ENCODE peak calls at places on chromosomes 16 and 17, in five cellular contexts. One of them, this sample, is unnamed.

GRCh38 chr17:76146053-76146875 is 5.2 kb upstream of the FOXJ1 start:
- DNase-seq in GM12865: no peak
- DNase-seq in cardiac muscle cell: no peak
- DNase-seq in anterior cingulate cortex: no peak
- DNase-seq in posterior vena cava: peak
- DNase-seq in this sample: no peak

GRCh38 chr17:42178817-42179216 is 2.1 kb downstream of the KCNH4 start:
- DNase-seq in GM12865: peak
- DNase-seq in cardiac muscle cell: no peak
- DNase-seq in anterior cingulate cortex: no peak
- DNase-seq in posterior vena cava: no peak
- DNase-seq in this sample: no peak

GRCh38 chr16:66052745-66053144 is 313.7 kb upstream of the CDH5 start:
- DNase-seq in GM12865: no peak
- DNase-seq in cardiac muscle cell: no peak
- DNase-seq in anterior cingulate cortex: no peak
- DNase-seq in posterior vena cava: no peak
- DNase-seq in this sample: no peak

GRCh38 chr16:78962457-78962929 is 638.0 kb downstream of the MAF start:
- DNase-seq in GM12865: peak
- DNase-seq in cardiac muscle cell: no peak
- DNase-seq in anterior cingulate cortex: no peak
- DNase-seq in posterior vena cava: no peak
- DNase-seq in this sample: no peak

GRCh38 chr16:11004957-11005610 is 60.7 kb downstream of the CLEC16A start:
- DNase-seq in GM12865: no peak
- DNase-seq in cardiac muscle cell: no peak
- DNase-seq in anterior cingulate cortex: no peak
- DNase-seq in posterior vena cava: no peak
- DNase-seq in this sample: no peak

GRCh38 chr17:41049110-41049509 is 2.0 kb upstream of the KRTAP2-1 start:
- DNase-seq in GM12865: peak
- DNase-seq in cardiac muscle cell: no peak
- DNase-seq in anterior cingulate cortex: no peak
- DNase-seq in posterior vena cava: no peak
- DNase-seq in this sample: no peak

GRCh38 chr16:14172200-14172805 is 101.2 kb downstream of the MRTFB start:
- DNase-seq in GM12865: no peak
- DNase-seq in cardiac muscle cell: peak
- DNase-seq in anterior cingulate cortex: no peak
- DNase-seq in posterior vena cava: no peak
- DNase-seq in this sample: no peak

GRCh38 chr17:7130626-7131467 is 16.2 kb upstream of the ASGR2 start:
- DNase-seq in GM12865: no peak
- DNase-seq in cardiac muscle cell: peak
- DNase-seq in anterior cingulate cortex: no peak
- DNase-seq in posterior vena cava: peak
- DNase-seq in this sample: no peak

GRCh38 chr16:73711441-73712080 is 585.1 kb upstream of the PSMD7 start:
- DNase-seq in GM12865: no peak
- DNase-seq in cardiac muscle cell: no peak
- DNase-seq in anterior cingulate cortex: no peak
- DNase-seq in posterior vena cava: no peak
- DNase-seq in this sample: no peak

GRCh38 chr17:47323382-47324223 is at the start of gene EFCAB13:
- DNase-seq in GM12865: peak
- DNase-seq in cardiac muscle cell: peak
- DNase-seq in anterior cingulate cortex: peak
- DNase-seq in posterior vena cava: peak
- DNase-seq in this sample: peak

GRCh38 chr16:54135361-54136275 is 151.0 kb downstream of the IRX3 start:
- DNase-seq in GM12865: no peak
- DNase-seq in cardiac muscle cell: peak
- DNase-seq in anterior cingulate cortex: no peak
- DNase-seq in posterior vena cava: no peak
- DNase-seq in this sample: no peak

GRCh38 chr17:7408341-7408740 is 696 bp downstream of the NLGN2 start:
- DNase-seq in GM12865: no peak
- DNase-seq in cardiac muscle cell: no peak
- DNase-seq in anterior cingulate cortex: no peak
- DNase-seq in posterior vena cava: no peak
- DNase-seq in this sample: no peak

GRCh38 chr16:49513040-49513439 is 139.4 kb downstream of the C16orf78 start:
- DNase-seq in GM12865: peak
- DNase-seq in cardiac muscle cell: no peak
- DNase-seq in anterior cingulate cortex: no peak
- DNase-seq in posterior vena cava: no peak
- DNase-seq in this sample: no peak

GRCh38 chr16:85584192-85584757 is 28.8 kb upstream of the GSE1 start:
- DNase-seq in GM12865: no peak
- DNase-seq in cardiac muscle cell: no peak
- DNase-seq in anterior cingulate cortex: no peak
- DNase-seq in posterior vena cava: no peak
- DNase-seq in this sample: no peak

GRCh38 chr17:73650617-73651200 is 6.5 kb upstream of the SDK2 start:
- DNase-seq in GM12865: no peak
- DNase-seq in cardiac muscle cell: no peak
- DNase-seq in anterior cingulate cortex: no peak
- DNase-seq in posterior vena cava: no peak
- DNase-seq in this sample: no peak

GRCh38 chr16:47946077-47946476 is 209.7 kb downstream of the ABCC12 start:
- DNase-seq in GM12865: no peak
- DNase-seq in cardiac muscle cell: no peak
- DNase-seq in anterior cingulate cortex: no peak
- DNase-seq in posterior vena cava: no peak
- DNase-seq in this sample: no peak

GRCh38 chr16:84368327-84368996 is at the start of gene ATP2C2:
- DNase-seq in GM12865: no peak
- DNase-seq in cardiac muscle cell: no peak
- DNase-seq in anterior cingulate cortex: no peak
- DNase-seq in posterior vena cava: no peak
- DNase-seq in this sample: no peak

GRCh38 chr16:11500720-11501346 is 85.9 kb downstream of the LITAF start:
- DNase-seq in GM12865: no peak
- DNase-seq in cardiac muscle cell: no peak
- DNase-seq in anterior cingulate cortex: no peak
- DNase-seq in posterior vena cava: peak
- DNase-seq in this sample: no peak

GRCh38 chr17:17587614-17588336 is 3.7 kb downstream of the PEMT start:
- DNase-seq in GM12865: no peak
- DNase-seq in cardiac muscle cell: no peak
- DNase-seq in anterior cingulate cortex: no peak
- DNase-seq in posterior vena cava: no peak
- DNase-seq in this sample: no peak

GRCh38 chr17:79836952-79837887 is 2.0 kb downstream of the CBX4 start:
- DNase-seq in GM12865: peak
- DNase-seq in cardiac muscle cell: peak
- DNase-seq in anterior cingulate cortex: no peak
- DNase-seq in posterior vena cava: peak
- DNase-seq in this sample: no peak

GRCh38 chr16:81280393-81280792 is 34.4 kb upstream of the GAN start:
- DNase-seq in GM12865: no peak
- DNase-seq in cardiac muscle cell: peak
- DNase-seq in anterior cingulate cortex: no peak
- DNase-seq in posterior vena cava: no peak
- DNase-seq in this sample: no peak

GRCh38 chr17:55432358-55433028 is 10.9 kb upstream of the MMD start:
- DNase-seq in GM12865: no peak
- DNase-seq in cardiac muscle cell: peak
- DNase-seq in anterior cingulate cortex: no peak
- DNase-seq in posterior vena cava: no peak
- DNase-seq in this sample: no peak

GRCh38 chr16:67548265-67549126 is 13.8 kb upstream of the CTCF start:
- DNase-seq in GM12865: peak
- DNase-seq in cardiac muscle cell: no peak
- DNase-seq in anterior cingulate cortex: no peak
- DNase-seq in posterior vena cava: peak
- DNase-seq in this sample: no peak

GRCh38 chr17:45958307-45958706 is 40.7 kb upstream of the STH start:
- DNase-seq in GM12865: no peak
- DNase-seq in cardiac muscle cell: no peak
- DNase-seq in anterior cingulate cortex: no peak
- DNase-seq in posterior vena cava: no peak
- DNase-seq in this sample: no peak

GRCh38 chr17:16448490-16448889 is 33.1 kb downstream of the TRPV2 start:
- DNase-seq in GM12865: no peak
- DNase-seq in cardiac muscle cell: no peak
- DNase-seq in anterior cingulate cortex: no peak
- DNase-seq in posterior vena cava: no peak
- DNase-seq in this sample: no peak

GRCh38 chr16:56355221-56355620 is 70.1 kb downstream of the AMFR start:
- DNase-seq in GM12865: no peak
- DNase-seq in cardiac muscle cell: no peak
- DNase-seq in anterior cingulate cortex: no peak
- DNase-seq in posterior vena cava: peak
- DNase-seq in this sample: no peak

GRCh38 chr17:46783031-46783593 is 35.4 kb downstream of the WNT3 start:
- DNase-seq in GM12865: no peak
- DNase-seq in cardiac muscle cell: no peak
- DNase-seq in anterior cingulate cortex: no peak
- DNase-seq in posterior vena cava: no peak
- DNase-seq in this sample: no peak

GRCh38 chr17:6094453-6094852 is 24.3 kb downstream of the WSCD1 start:
- DNase-seq in GM12865: no peak
- DNase-seq in cardiac muscle cell: no peak
- DNase-seq in anterior cingulate cortex: no peak
- DNase-seq in posterior vena cava: no peak
- DNase-seq in this sample: no peak

GRCh38 chr17:78144736-78145641 is 1.2 kb upstream of the C17orf99 start:
- DNase-seq in GM12865: no peak
- DNase-seq in cardiac muscle cell: peak
- DNase-seq in anterior cingulate cortex: no peak
- DNase-seq in posterior vena cava: peak
- DNase-seq in this sample: no peak

GRCh38 chr17:29615492-29616299 is 7.0 kb downstream of the CORO6 start:
- DNase-seq in GM12865: peak
- DNase-seq in cardiac muscle cell: peak
- DNase-seq in anterior cingulate cortex: no peak
- DNase-seq in posterior vena cava: peak
- DNase-seq in this sample: peak

GRCh38 chr17:67116045-67116575 is 71.8 kb downstream of the CACNG1 start:
- DNase-seq in GM12865: no peak
- DNase-seq in cardiac muscle cell: no peak
- DNase-seq in anterior cingulate cortex: no peak
- DNase-seq in posterior vena cava: no peak
- DNase-seq in this sample: no peak

GRCh38 chr17:30378191-30378796 is 433 bp upstream of the CPD start:
- DNase-seq in GM12865: peak
- DNase-seq in cardiac muscle cell: peak
- DNase-seq in anterior cingulate cortex: peak
- DNase-seq in posterior vena cava: no peak
- DNase-seq in this sample: no peak

GRCh38 chr16:85591381-85591780 is 21.7 kb upstream of the GSE1 start:
- DNase-seq in GM12865: no peak
- DNase-seq in cardiac muscle cell: no peak
- DNase-seq in anterior cingulate cortex: no peak
- DNase-seq in posterior vena cava: no peak
- DNase-seq in this sample: no peak

GRCh38 chr17:50627782-50628601 is 6.7 kb upstream of the ABCC3 start:
- DNase-seq in GM12865: no peak
- DNase-seq in cardiac muscle cell: peak
- DNase-seq in anterior cingulate cortex: no peak
- DNase-seq in posterior vena cava: no peak
- DNase-seq in this sample: no peak

GRCh38 chr16:61332461-61332860 is 703.8 kb downstream of the CDH8 start:
- DNase-seq in GM12865: no peak
- DNase-seq in cardiac muscle cell: no peak
- DNase-seq in anterior cingulate cortex: no peak
- DNase-seq in posterior vena cava: no peak
- DNase-seq in this sample: no peak